ENCODE peak calls at places on chromosome 10, in ten cellular contexts. One of them, this sample, is unnamed.

GRCh38 chr10:119198438-119198837 is 8.9 kb upstream of the GRK5 start:
- DNase-seq in GM12878: no peak
- DNase-seq in activated naive CD4-positive, alpha-beta T cell: peak; percentile 18
- DNase-seq in mesenteric fat pad: no peak
- DNase-seq in lung microvascular endothelial cell: peak; percentile 29
- DNase-seq in NCI-H1105: no peak
- DNase-seq in activated T-cell treated with anti-CD3 and anti-CD28 coated beads, Interleukin-2, amount 50 U/mL, for 48 hours: peak; percentile 46
- DNase-seq in NAMALWA: peak; percentile 33
- DNase-seq in stimulated activated CD4-positive, alpha-beta T cell treated with anti-CD3 and anti-CD28 coated beads, Interleukin-4, amount 100 ng/mL, for 48 hours: no peak
- DNase-seq in renal cortical epithelial cell: no peak
- DNase-seq in this sample: no peak

GRCh38 chr10:31759124-31759798 is 169.4 kb downstream of the ARHGAP12 start:
- DNase-seq in mesenteric fat pad: no peak
- DNase-seq in stimulated activated CD4-positive, alpha-beta T cell treated with anti-CD3 and anti-CD28 coated beads, Interleukin-4, amount 100 ng/mL, for 48 hours: peak; percentile 55
- DNase-seq in NAMALWA: no peak
- DNase-seq in activated naive CD4-positive, alpha-beta T cell: peak; percentile 44
- DNase-seq in renal cortical epithelial cell: peak; percentile 69
- DNase-seq in lung microvascular endothelial cell: peak; percentile 76
- DNase-seq in activated T-cell treated with anti-CD3 and anti-CD28 coated beads, Interleukin-2, amount 50 U/mL, for 48 hours: peak; percentile 81
- DNase-seq in GM12878: no peak
- DNase-seq in NCI-H1105: peak; percentile 37
- DNase-seq in this sample: peak; percentile 30

GRCh38 chr10:12500406-12501303 is 151.3 kb downstream of the CAMK1D start:
- DNase-seq in lung microvascular endothelial cell: peak; percentile 6
- DNase-seq in mesenteric fat pad: peak; percentile 62
- DNase-seq in activated naive CD4-positive, alpha-beta T cell: no peak
- DNase-seq in NCI-H1105: no peak
- DNase-seq in stimulated activated CD4-positive, alpha-beta T cell treated with anti-CD3 and anti-CD28 coated beads, Interleukin-4, amount 100 ng/mL, for 48 hours: no peak
- DNase-seq in activated T-cell treated with anti-CD3 and anti-CD28 coated beads, Interleukin-2, amount 50 U/mL, for 48 hours: no peak
- DNase-seq in GM12878: no peak
- DNase-seq in renal cortical epithelial cell: no peak
- DNase-seq in NAMALWA: no peak
- DNase-seq in this sample: no peak

GRCh38 chr10:45514283-45515270 is 140.6 kb downstream of the ALOX5 start:
- DNase-seq in stimulated activated CD4-positive, alpha-beta T cell treated with anti-CD3 and anti-CD28 coated beads, Interleukin-4, amount 100 ng/mL, for 48 hours: no peak
- DNase-seq in GM12878: no peak
- DNase-seq in lung microvascular endothelial cell: peak; percentile 16
- DNase-seq in NAMALWA: no peak
- DNase-seq in NCI-H1105: peak; percentile 60
- DNase-seq in mesenteric fat pad: no peak
- DNase-seq in activated T-cell treated with anti-CD3 and anti-CD28 coated beads, Interleukin-2, amount 50 U/mL, for 48 hours: no peak
- DNase-seq in activated naive CD4-positive, alpha-beta T cell: no peak
- DNase-seq in renal cortical epithelial cell: peak; percentile 33
- DNase-seq in this sample: no peak

GRCh38 chr10:62710182-62710581 is 94.3 kb upstream of the ADO start:
- DNase-seq in mesenteric fat pad: no peak
- DNase-seq in activated naive CD4-positive, alpha-beta T cell: no peak
- DNase-seq in GM12878: no peak
- DNase-seq in activated T-cell treated with anti-CD3 and anti-CD28 coated beads, Interleukin-2, amount 50 U/mL, for 48 hours: no peak
- DNase-seq in NCI-H1105: no peak
- DNase-seq in renal cortical epithelial cell: no peak
- DNase-seq in lung microvascular endothelial cell: no peak
- DNase-seq in stimulated activated CD4-positive, alpha-beta T cell treated with anti-CD3 and anti-CD28 coated beads, Interleukin-4, amount 100 ng/mL, for 48 hours: no peak
- DNase-seq in NAMALWA: no peak
- DNase-seq in this sample: no peak

GRCh38 chr10:124157286-124157685 is 63.9 kb upstream of the CHST15 start:
- DNase-seq in stimulated activated CD4-positive, alpha-beta T cell treated with anti-CD3 and anti-CD28 coated beads, Interleukin-4, amount 100 ng/mL, for 48 hours: no peak
- DNase-seq in GM12878: no peak
- DNase-seq in mesenteric fat pad: peak; percentile 76
- DNase-seq in renal cortical epithelial cell: no peak
- DNase-seq in NCI-H1105: no peak
- DNase-seq in lung microvascular endothelial cell: no peak
- DNase-seq in activated T-cell treated with anti-CD3 and anti-CD28 coated beads, Interleukin-2, amount 50 U/mL, for 48 hours: no peak
- DNase-seq in NAMALWA: no peak
- DNase-seq in activated naive CD4-positive, alpha-beta T cell: no peak
- DNase-seq in this sample: no peak

GRCh38 chr10:89550509-89550908 is 15.1 kb upstream of the SLC16A12 start:
- DNase-seq in activated naive CD4-positive, alpha-beta T cell: no peak
- DNase-seq in NAMALWA: no peak
- DNase-seq in renal cortical epithelial cell: no peak
- DNase-seq in lung microvascular endothelial cell: no peak
- DNase-seq in mesenteric fat pad: no peak
- DNase-seq in activated T-cell treated with anti-CD3 and anti-CD28 coated beads, Interleukin-2, amount 50 U/mL, for 48 hours: no peak
- DNase-seq in GM12878: no peak
- DNase-seq in NCI-H1105: no peak
- DNase-seq in stimulated activated CD4-positive, alpha-beta T cell treated with anti-CD3 and anti-CD28 coated beads, Interleukin-4, amount 100 ng/mL, for 48 hours: no peak
- DNase-seq in this sample: no peak

GRCh38 chr10:110746254-110746826 is 102.2 kb downstream of the RBM20 start:
- DNase-seq in renal cortical epithelial cell: peak; percentile 75
- DNase-seq in activated naive CD4-positive, alpha-beta T cell: peak; percentile 22
- DNase-seq in lung microvascular endothelial cell: peak; percentile 76
- DNase-seq in GM12878: no peak
- DNase-seq in activated T-cell treated with anti-CD3 and anti-CD28 coated beads, Interleukin-2, amount 50 U/mL, for 48 hours: peak; percentile 59
- DNase-seq in NCI-H1105: peak; percentile 26
- DNase-seq in mesenteric fat pad: no peak
- DNase-seq in NAMALWA: peak; percentile 67
- DNase-seq in stimulated activated CD4-positive, alpha-beta T cell treated with anti-CD3 and anti-CD28 coated beads, Interleukin-4, amount 100 ng/mL, for 48 hours: peak; percentile 15
- DNase-seq in this sample: peak; percentile 27

GRCh38 chr10:87706731-87707130 is 47.1 kb downstream of the PAPSS2 start:
- DNase-seq in stimulated activated CD4-positive, alpha-beta T cell treated with anti-CD3 and anti-CD28 coated beads, Interleukin-4, amount 100 ng/mL, for 48 hours: no peak
- DNase-seq in activated T-cell treated with anti-CD3 and anti-CD28 coated beads, Interleukin-2, amount 50 U/mL, for 48 hours: no peak
- DNase-seq in NCI-H1105: no peak
- DNase-seq in NAMALWA: no peak
- DNase-seq in mesenteric fat pad: no peak
- DNase-seq in activated naive CD4-positive, alpha-beta T cell: no peak
- DNase-seq in GM12878: no peak
- DNase-seq in lung microvascular endothelial cell: no peak
- DNase-seq in renal cortical epithelial cell: no peak
- DNase-seq in this sample: no peak